ENCODE peak calls at places on chromosomes 16 and 17, in four cellular contexts. V is heart right ventricle, O is lower leg skin, E is mesothelial cell of epicardium. T is an unnamed sample.

GRCh38 chr17:49575524-49576120 is at the start of gene NXPH3:
- DNase-seq in O (no peak), V (peak), E (peak), T (peak)

GRCh38 chr17:12395733-12396354 is 269.8 kb upstream of the MYOCD start:
- DNase-seq in O (no peak), V (no peak), E (no peak), T (no peak)

GRCh38 chr17:40034426-40035161 is 19.4 kb downstream of the CSF3 start:
- DNase-seq in V (no peak), O (no peak), E (no peak), T (no peak)

GRCh38 chr16:77869997-77870813 is 81.8 kb downstream of the VAT1L start:
- DNase-seq in V (peak), O (no peak), E (no peak), T (no peak)

GRCh38 chr16:29745853-29746345 is at the start of gene C16orf54:
- DNase-seq in O (peak), E (no peak), V (peak), T (no peak)

GRCh38 chr17:54867634-54868033 is 33.0 kb upstream of the TOM1L1 start:
- DNase-seq in E (no peak), O (no peak), V (no peak), T (no peak)

GRCh38 chr17:2054740-2055493 is at the start of gene HIC1:
- DNase-seq in V (peak), E (peak), O (no peak), T (peak)

GRCh38 chr17:27457731-27458523 is 1.7 kb downstream of the KSR1 start:
- DNase-seq in E (no peak), V (no peak), O (no peak), T (no peak)

GRCh38 chr17:79837888-79838540 is 1.2 kb downstream of the CBX4 start:
- DNase-seq in E (no peak), V (no peak), O (peak), T (no peak)

GRCh38 chr16:82855471-82855870 is 228.7 kb downstream of the CDH13 start:
- DNase-seq in E (no peak), V (no peak), O (no peak), T (no peak)

GRCh38 chr16:82862057-82862456 is 235.3 kb downstream of the CDH13 start:
- DNase-seq in V (no peak), O (no peak), E (no peak), T (no peak)

GRCh38 chr16:82864332-82865040 is 237.7 kb downstream of the CDH13 start:
- DNase-seq in E (no peak), O (no peak), V (no peak), T (no peak)

GRCh38 chr16:82857693-82858337 is 231.0 kb downstream of the CDH13 start:
- DNase-seq in V (no peak), E (no peak), O (no peak), T (no peak)

GRCh38 chr16:82859638-82860037 is 232.9 kb downstream of the CDH13 start:
- DNase-seq in O (no peak), E (no peak), V (no peak), T (no peak)
- TF ChIP-seq CTCF in O (no peak), E (no peak), V (no peak), T (no peak)

GRCh38 chr16:89560413-89561194 is at the start of gene RPL13:
- DNase-seq in O (peak), V (peak), E (peak), T (peak)
- TF ChIP-seq CTCF in O (no peak), V (no peak), E (no peak), T (no peak)

DNA sequence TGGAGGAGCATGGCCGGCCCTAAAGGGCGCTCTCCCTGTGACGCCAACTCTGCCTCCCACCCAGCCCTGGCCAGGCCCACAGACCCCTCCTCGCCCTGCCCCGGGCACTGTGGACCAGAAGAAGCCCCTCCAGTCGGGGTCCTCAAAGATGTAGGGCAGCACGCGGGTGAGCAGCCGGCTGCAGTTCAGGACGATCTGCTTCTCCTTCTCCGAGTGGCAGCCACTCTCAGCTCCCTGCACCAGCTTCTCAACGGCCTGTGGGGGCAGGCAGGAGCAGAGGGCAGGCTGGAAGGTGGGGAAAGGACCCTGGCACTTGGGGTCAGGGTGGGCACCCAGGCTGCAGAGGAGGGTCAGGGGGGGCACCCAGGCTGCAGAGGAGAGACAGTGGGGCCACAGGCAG is 8.9 kb downstream of the HID1 start:
- DNase-seq in O (no peak), E (no peak), V (no peak), T (no peak)
- TF ChIP-seq CTCF in O (no peak), E (no peak), V (no peak), T (no peak)

GRCh38 chr17:46976626-46977270 is 2.3 kb downstream of the RPRML start:
- DNase-seq in O (no peak), E (no peak), V (no peak), T (no peak)
- TF ChIP-seq CTCF in O (no peak), E (no peak), V (no peak), T (no peak)

DNA sequence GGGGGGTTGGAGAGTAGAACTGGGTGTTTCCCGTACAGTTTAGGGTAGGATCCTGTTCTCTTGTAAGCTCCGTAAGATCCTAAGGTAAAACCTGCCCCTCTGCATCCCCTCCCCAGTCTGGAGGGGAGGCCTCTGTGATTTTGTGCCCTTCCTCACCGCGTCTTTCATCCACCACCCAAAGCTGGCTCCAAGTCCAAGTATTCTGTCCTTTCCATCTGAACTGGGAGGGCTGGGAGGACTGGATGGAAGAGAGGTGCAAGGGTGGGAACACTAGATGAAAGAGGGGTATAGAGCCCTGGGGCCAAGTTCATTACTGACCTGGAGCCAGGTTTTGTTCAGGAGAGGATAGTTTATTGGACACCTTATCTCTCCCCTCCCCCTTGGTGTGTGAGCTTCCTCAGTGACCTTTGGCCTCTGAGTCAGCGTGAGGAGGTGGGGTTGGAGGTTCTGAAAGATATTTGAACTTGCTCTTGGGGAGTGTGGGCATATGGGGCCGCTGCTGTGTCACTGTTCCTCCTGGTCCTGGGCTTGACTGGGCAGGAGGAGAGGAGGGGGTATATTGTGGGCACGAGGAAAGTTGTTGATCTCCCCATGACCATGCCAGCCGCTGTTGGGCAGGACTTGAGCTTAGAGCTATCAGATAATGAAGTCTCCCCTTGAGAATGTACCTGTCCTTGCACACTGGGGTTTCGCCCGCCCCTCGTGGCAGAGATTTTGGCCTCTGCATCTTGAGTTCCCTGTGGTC is 1.6 kb downstream of the LASP1 start:
- DNase-seq in E (no peak), O (peak), V (peak), T (no peak)
- TF ChIP-seq CTCF in E (no peak), O (no peak), V (no peak), T (peak)

GRCh38 chr17:14089179-14089578 is 19.9 kb downstream of the COX10 start:
- DNase-seq in E (no peak), O (no peak), V (no peak), T (no peak)

GRCh38 chr17:14091367-14091766 is 22.1 kb downstream of the COX10 start:
- DNase-seq in O (no peak), E (no peak), V (no peak), T (no peak)

GRCh38 chr17:14084955-14085354 is 15.7 kb downstream of the COX10 start:
- DNase-seq in V (no peak), O (no peak), E (no peak), T (no peak)

GRCh38 chr17:14082848-14083247 is 13.5 kb downstream of the COX10 start:
- DNase-seq in O (no peak), E (no peak), V (no peak), T (no peak)

DNA sequence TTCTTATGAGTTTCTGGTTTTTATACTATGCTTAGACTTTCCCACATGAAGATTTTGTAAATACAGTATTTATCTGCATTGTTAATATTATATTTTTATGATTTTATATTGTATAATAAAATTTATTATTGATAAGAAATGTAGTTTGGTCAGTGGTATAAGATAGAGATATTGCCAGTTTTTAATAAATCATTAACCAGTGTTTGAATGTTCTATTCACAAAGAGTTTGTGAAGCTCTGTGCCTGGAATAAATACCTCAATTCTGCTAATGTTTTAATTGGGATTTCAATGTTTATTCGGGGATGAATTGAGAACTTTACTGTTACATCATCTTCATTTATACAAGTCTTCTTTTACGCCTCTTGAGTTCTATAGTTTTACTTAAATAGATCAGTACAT is 16.9 kb downstream of the COX10 start:
- DNase-seq in V (no peak), E (no peak), O (no peak), T (no peak)
- TF ChIP-seq CTCF in V (no peak), E (no peak), O (no peak), T (no peak)

DNA sequence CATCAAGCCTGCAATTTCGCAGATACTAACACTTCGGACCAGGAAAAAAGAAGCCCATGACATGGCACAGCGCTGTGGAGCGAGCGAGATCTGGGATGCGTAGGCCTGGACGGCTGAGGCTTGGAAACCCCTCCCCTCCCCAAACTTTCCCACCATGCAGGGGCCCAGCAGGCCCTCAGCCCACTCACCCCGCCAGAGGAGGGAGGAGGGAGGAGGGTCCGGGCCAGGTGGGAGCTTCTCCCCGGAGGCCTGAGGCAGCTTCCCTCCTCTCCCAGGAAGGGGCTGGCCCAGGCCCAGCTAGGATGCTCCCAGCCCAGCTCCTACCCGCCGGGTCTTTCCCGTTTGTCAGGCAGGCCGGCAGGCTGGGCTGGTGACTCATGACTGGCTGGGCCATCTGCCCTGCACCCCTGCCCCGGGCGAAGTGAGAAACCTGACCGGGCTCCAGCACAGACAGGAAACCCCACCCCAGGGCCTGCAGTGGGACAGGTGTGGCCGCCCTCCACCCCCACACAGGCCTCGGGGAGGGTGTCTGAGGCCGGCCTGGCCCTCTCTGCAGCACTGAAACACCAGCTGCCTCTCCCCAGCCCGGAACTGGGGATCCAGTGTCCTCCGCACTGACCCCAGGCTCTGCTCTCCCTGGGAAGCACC is 34.3 kb upstream of the SLC38A10 start:
- DNase-seq in V (peak), O (peak), E (peak), T (peak)
- TF ChIP-seq CTCF in V (no peak), O (no peak), E (no peak), T (no peak)

DNA sequence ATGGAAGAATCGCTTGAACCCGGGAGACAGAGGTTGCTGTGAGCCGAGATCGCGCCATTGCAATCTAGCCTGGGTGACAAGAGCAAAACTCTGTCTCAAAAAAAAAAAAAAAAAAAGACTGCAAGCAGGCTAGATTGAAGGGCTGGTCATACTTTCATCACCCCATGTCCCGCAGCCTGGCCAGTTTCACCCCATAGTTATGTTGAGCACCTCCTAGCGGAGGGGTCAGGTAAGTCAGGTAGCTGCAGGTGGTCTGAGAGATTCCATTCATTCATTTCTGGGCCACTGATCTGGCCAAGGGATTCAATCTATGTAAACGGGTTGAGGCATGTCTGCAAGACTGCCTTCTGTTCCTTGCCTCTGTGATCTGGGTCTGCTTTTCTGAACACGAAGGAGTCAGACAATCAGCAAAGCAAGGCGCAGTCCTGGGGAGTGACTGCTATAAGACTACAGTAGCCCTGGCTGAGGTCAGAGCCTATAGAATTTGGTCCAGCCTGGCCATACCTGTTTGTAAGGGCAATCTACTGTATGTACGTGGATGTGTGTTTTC is 23.6 kb upstream of the BPTF start:
- DNase-seq in V (no peak), O (no peak), E (no peak), T (no peak)
- TF ChIP-seq CTCF in V (no peak), O (no peak), E (no peak), T (no peak)